ENCODE peak calls at places on chromosomes 16 and 17, in seven cellular contexts. B is stomach, T is osteoblast, W is fibroblast of lung, G is WTC11, Y is fibroblast of the aortic adventitia, P is activated B cell treated with CpG ODN at 0.5 μM for 24 hours. F is an unnamed sample.

GRCh38 chr16:81442220-81442908 is 2.2 kb upstream of the CMIP start:
- DNase-seq in B (no peak), T (peak; percentile 44), W (no peak), G (no peak), Y (no peak), P (no peak), F (no peak)

GRCh38 chr17:65287040-65287439 is 149.9 kb downstream of the RGS9 start:
- DNase-seq in B (no peak), T (peak; percentile 82), W (no peak), G (no peak), Y (peak; percentile 62), P (no peak), F (no peak)

GRCh38 chr17:63525190-63525946 is 2.2 kb downstream of the KCNH6 start:
- DNase-seq in B (no peak), T (peak; percentile 73), W (no peak), G (no peak), Y (no peak), P (no peak), F (no peak)

GRCh38 chr17:34391241-34391640 is 28.2 kb upstream of the CCL1 start:
- DNase-seq in B (no peak), T (no peak), W (no peak), G (no peak), Y (no peak), P (no peak), F (no peak)

GRCh38 chr17:76480676-76481075 is 13.3 kb downstream of the AANAT start:
- DNase-seq in B (no peak), T (no peak), W (no peak), G (no peak), Y (no peak), P (no peak), F (no peak)

GRCh38 chr16:50386139-50386538 is 17.4 kb upstream of the BRD7 start:
- DNase-seq in B (no peak), T (no peak), W (no peak), G (no peak), Y (no peak), P (no peak), F (no peak)

GRCh38 chr17:82845163-82845807 is 5.5 kb upstream of the ZNF750 start:
- DNase-seq in B (no peak), T (peak; percentile 2), W (peak; percentile 64), G (no peak), Y (no peak), P (no peak), F (peak; percentile 84)

GRCh38 chr17:63974594-63975192 is 2.0 kb upstream of the SCN4A start:
- DNase-seq in B (no peak), T (peak; percentile 96), W (no peak), G (no peak), Y (peak; percentile 52), P (no peak), F (no peak)

GRCh38 chr16:70438325-70438982 is 446 bp downstream of the ST3GAL2 start:
- DNase-seq in B (no peak), T (no peak), W (no peak), G (peak; percentile 41), Y (no peak), P (no peak), F (no peak)

GRCh38 chr17:14281530-14281929 is 19.4 kb upstream of the HS3ST3B1 start:
- DNase-seq in B (no peak), T (no peak), W (no peak), G (no peak), Y (no peak), P (no peak), F (no peak)

GRCh38 chr16:78939600-78939999 is 660.9 kb downstream of the MAF start:
- DNase-seq in B (no peak), T (no peak), W (no peak), G (no peak), Y (no peak), P (no peak), F (no peak)

GRCh38 chr17:4789951-4790704 is 1.4 kb downstream of the GLTPD2 start:
- DNase-seq in B (peak; percentile 90), T (peak; percentile 99), W (peak; percentile 89), G (peak; percentile 71), Y (peak; percentile 88), P (peak; percentile 82), F (peak; percentile 93)
- TF ChIP-seq CTCF in B (peak; percentile 90), T (peak; percentile 46), W (peak; percentile 40), G (peak; percentile 20), Y (peak; percentile 63), P (no peak), F (peak; percentile 86)

GRCh38 chr16:54815177-54815576 is 115.5 kb upstream of the IRX5 start:
- DNase-seq in B (no peak), T (no peak), W (no peak), G (no peak), Y (no peak), P (no peak), F (no peak)

GRCh38 chr16:54816471-54816870 is 114.2 kb upstream of the IRX5 start:
- DNase-seq in B (no peak), T (no peak), W (no peak), G (no peak), Y (no peak), P (no peak), F (no peak)

GRCh38 chr16:54813778-54814177 is 116.9 kb upstream of the IRX5 start:
- DNase-seq in B (no peak), T (no peak), W (no peak), G (no peak), Y (no peak), P (no peak), F (no peak)

GRCh38 chr16:54808890-54809289 is 121.8 kb upstream of the IRX5 start:
- DNase-seq in B (no peak), T (no peak), W (no peak), G (no peak), Y (no peak), P (no peak), F (no peak)

DNA sequence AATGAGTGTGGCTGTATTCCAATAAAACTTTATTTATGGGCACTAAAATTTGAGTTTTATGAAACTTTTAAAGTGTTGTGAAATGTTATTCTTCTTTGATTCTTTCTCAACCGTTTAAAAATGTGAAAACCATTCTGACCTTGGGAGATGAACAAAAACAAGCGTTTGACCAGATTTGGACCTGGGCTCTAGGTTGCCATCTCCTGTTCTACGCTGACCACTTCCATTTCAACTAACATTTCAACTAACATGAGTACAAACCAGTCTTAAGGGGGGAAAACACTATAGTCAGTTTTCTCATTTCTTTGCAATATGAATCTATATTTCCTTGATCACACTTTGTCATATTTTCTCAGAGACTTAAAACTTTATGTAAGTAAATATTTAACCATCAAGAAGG is 118.4 kb upstream of the IRX5 start:
- DNase-seq in B (no peak), T (no peak), W (no peak), G (no peak), Y (peak; percentile 24), P (no peak), F (no peak)
- TF ChIP-seq CTCF in B (no peak), T (no peak), W (no peak), G (no peak), Y (peak; percentile 16), P (no peak), F (peak; percentile 61)

GRCh38 chr17:74458835-74459234 is 7.6 kb upstream of the CD300A start:
- DNase-seq in B (no peak), T (peak; percentile 9), W (no peak), G (no peak), Y (no peak), P (no peak), F (no peak)

GRCh38 chr17:74457146-74457819 is 9.2 kb upstream of the CD300A start:
- DNase-seq in B (peak; percentile 85), T (peak; percentile 95), W (peak; percentile 51), G (peak; percentile 86), Y (peak; percentile 67), P (peak; percentile 73), F (no peak)

GRCh38 chr17:74459622-74460021 is 6.8 kb upstream of the CD300A start:
- DNase-seq in B (no peak), T (peak; percentile 41), W (no peak), G (no peak), Y (no peak), P (no peak), F (no peak)

GRCh38 chr17:74455025-74455585 is 11.3 kb upstream of the CD300A start:
- DNase-seq in B (no peak), T (peak; percentile 11), W (no peak), G (no peak), Y (no peak), P (no peak), F (no peak)

DNA sequence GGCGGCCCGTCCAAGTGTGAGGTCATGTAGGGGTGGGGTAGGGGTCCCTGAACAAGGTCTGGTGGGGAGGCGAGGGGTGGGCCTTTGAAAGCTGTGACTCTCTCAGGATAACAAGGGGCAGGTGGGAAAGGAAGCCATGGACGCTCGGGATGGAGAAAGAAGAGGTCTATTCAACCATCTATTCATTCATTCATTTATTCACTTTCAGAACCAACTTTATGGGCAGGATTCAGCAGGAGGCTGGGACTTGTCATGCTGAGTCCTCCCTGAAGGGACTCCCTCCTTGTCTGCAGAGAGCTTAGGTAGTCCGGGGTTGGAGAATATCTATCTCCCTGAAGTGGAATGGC is 8.6 kb upstream of the CD300A start:
- DNase-seq in B (no peak), T (no peak), W (no peak), G (no peak), Y (no peak), P (no peak), F (no peak)
- TF ChIP-seq CTCF in B (no peak), T (no peak), W (no peak), G (no peak), Y (no peak), P (no peak), F (peak; percentile 53)

GRCh38 chr16:88626646-88627045 is 11.7 kb upstream of the IL17C start:
- DNase-seq in B (no peak), T (no peak), W (no peak), G (no peak), Y (no peak), P (no peak), F (no peak)

GRCh38 chr16:88629835-88630234 is 8.5 kb upstream of the IL17C start:
- DNase-seq in B (no peak), T (no peak), W (no peak), G (no peak), Y (no peak), P (no peak), F (no peak)

GRCh38 chr16:88630433-88630832 is 7.9 kb upstream of the IL17C start:
- DNase-seq in B (no peak), T (no peak), W (no peak), G (no peak), Y (no peak), P (no peak), F (peak; percentile 81)

GRCh38 chr16:88628512-88628974 is 9.8 kb upstream of the IL17C start:
- DNase-seq in B (no peak), T (no peak), W (no peak), G (peak; percentile 85), Y (no peak), P (no peak), F (peak; percentile 76)

DNA sequence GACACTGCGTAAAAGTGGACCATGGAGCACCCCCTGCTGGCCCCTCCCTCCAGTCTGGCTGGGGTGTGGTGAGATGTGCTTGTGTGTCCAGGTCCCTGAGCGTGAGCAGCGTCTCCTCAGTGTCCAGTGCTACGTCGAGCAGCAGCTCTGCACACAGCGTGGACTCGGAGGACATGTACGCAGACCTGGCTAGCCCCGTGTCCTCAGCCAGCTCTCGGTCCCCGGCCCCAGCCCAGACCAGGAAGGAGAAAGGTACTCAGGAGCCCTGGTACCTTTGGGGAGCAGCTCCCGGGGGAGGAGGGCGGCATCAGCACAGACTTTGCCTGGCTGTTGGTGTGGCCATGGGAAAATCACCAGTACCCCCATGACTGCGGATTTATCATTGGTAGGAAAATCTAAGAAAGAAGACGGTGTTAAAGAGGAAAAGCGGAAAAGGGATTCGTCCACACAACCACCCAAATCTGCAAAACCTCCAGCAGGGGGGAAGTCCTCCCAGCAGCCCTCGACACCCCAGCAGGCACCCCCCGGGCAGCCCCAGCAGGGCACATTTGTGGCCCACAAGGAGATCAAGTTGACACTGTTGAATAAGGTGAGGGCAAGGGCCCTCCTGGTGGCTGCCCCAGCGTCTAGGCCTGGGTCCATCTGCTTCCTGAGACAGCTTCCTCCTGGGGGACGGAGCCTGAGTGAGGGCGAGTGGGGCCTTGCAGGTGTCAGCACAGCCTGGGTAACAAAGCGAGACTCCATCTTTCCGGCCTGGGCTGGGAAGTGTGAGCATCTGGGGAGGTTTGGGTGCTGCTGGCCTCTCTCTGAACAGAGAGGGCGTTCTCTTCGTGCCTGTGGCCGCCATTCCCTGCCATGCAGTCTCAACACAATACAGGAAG is 10.6 kb upstream of the IL17C start:
- DNase-seq in B (no peak), T (no peak), W (no peak), G (no peak), Y (no peak), P (no peak), F (peak; percentile 69)
- TF ChIP-seq CTCF in B (no peak), T (no peak), W (no peak), G (no peak), Y (no peak), P (no peak), F (no peak)

F was measured in chondrocyte.